ENCODE peak calls at places on chromosomes 6 and 20, in seven cellular contexts. C, D, F, Y, W, V and B are unnamed samples.

GRCh38 chr6:10205120-10205519 is 209.8 kb downstream of the TFAP2A start:
- DNase-seq in D (no peak), C (no peak), W (no peak), V (no peak), Y (no peak), F (no peak), B (no peak)

GRCh38 chr20:57393321-57394086 is 2.3 kb downstream of the RBM38 start:
- DNase-seq in Y (no peak), V (no peak), W (no peak), C (peak; percentile 79), D (peak; percentile 6), F (no peak), B (no peak)

GRCh38 chr6:34934516-34934915 is 45.5 kb downstream of the ANKS1A start:
- DNase-seq in D (no peak), V (peak; percentile 96), C (peak; percentile 91), W (peak; percentile 88), F (no peak), Y (no peak), B (no peak)

GRCh38 chr6:35083507-35083906 is 57.6 kb downstream of the TCP11 start:
- DNase-seq in D (peak; percentile 12), W (no peak), F (no peak), V (no peak), C (no peak), Y (no peak), B (no peak)

GRCh38 chr6:90413867-90414266 is 117.2 kb upstream of the BACH2 start:
- DNase-seq in F (peak; percentile 84), W (no peak), D (no peak), C (peak; percentile 28), V (no peak), Y (no peak), B (no peak)

GRCh38 chr20:48797275-48797825 is 30.4 kb downstream of the PREX1 start:
- DNase-seq in V (no peak), D (peak; percentile 49), F (peak; percentile 21), Y (no peak), C (no peak), W (peak; percentile 49), B (no peak)

GRCh38 chr6:154590770-154591169 is 80.3 kb upstream of the CNKSR3 start:
- DNase-seq in V (no peak), Y (no peak), W (no peak), F (no peak), C (no peak), D (no peak), B (no peak)

GRCh38 chr6:16511723-16512584 is 249.3 kb downstream of the ATXN1 start:
- DNase-seq in V (no peak), W (no peak), Y (no peak), F (no peak), C (no peak), D (no peak), B (no peak)

GRCh38 chr6:33277663-33278391 is 904 bp downstream of the B3GALT4 start:
- DNase-seq in Y (no peak), C (no peak), W (no peak), V (no peak), F (peak; percentile 29), D (no peak), B (no peak)

GRCh38 chr20:41696428-41696827 is 78.3 kb upstream of the CHD6 start:
- DNase-seq in V (peak; percentile 23), C (no peak), D (no peak), W (no peak), Y (no peak), F (no peak), B (no peak)

GRCh38 chr6:1820714-1821113 is 211.0 kb downstream of the FOXC1 start:
- DNase-seq in Y (no peak), V (no peak), W (no peak), F (no peak), C (no peak), D (no peak), B (no peak)

GRCh38 chr20:46709055-46709458 is 392 bp upstream of the SLC2A10 start:
- DNase-seq in C (no peak), D (no peak), Y (no peak), W (no peak), F (no peak), V (no peak), B (no peak)

GRCh38 chr20:46710149-46710913 is 882 bp downstream of the SLC2A10 start:
- DNase-seq in C (no peak), Y (no peak), V (no peak), D (no peak), W (no peak), F (no peak), B (no peak)

GRCh38 chr20:46709459-46710148 is at the start of gene SLC2A10:
- DNase-seq in W (peak; percentile 66), C (peak; percentile 54), Y (no peak), F (peak; percentile 77), D (no peak), V (peak; percentile 70), B (no peak)

GRCh38 chr20:46706242-46706641 is 3.2 kb upstream of the SLC2A10 start:
- DNase-seq in W (no peak), F (no peak), D (no peak), V (no peak), C (no peak), Y (no peak), B (no peak)

DNA sequence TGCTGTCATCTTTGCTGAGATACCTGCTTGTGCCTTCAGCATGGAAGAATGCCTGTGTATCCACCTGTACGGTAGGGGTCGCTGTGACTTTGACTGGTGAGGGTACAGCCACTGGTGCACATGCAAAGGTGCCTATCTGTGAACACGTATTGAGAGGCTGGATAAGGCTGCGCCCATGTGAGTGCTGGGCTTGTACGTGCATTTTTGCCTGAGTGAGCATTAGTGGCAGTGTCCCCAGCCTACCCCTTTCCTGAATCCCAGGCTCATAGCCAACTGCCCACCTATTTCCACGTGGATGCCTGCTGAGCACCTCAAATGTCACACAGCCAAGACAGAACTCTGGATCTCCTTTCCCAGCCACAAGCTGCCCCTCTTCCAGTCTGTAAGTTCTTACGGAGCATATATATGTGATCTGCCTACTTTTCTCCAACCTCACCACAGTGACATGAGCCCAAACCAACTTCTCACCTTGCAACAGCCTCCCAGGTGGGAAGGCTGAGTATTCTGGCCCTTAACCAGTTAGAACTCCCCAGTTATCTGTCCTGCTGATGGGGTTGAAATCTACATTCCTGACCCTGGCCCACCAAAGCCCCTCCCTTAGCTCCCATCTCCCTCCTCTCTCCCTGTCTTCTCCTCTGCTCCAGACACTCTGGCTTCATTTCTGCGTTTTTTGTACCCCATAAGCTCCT is 1.1 kb upstream of the SLC2A10 start:
- DNase-seq in D (no peak), F (peak; percentile 43), W (no peak), Y (no peak), C (no peak), V (no peak), B (no peak)
- H3K4me3 ChIP-seq in D (no peak overlapping the region), F (no peak overlapping the region), W (no peak overlapping the region), Y (no peak overlapping the region), C (no peak overlapping the region), V (no peak overlapping the region), B (no peak overlapping the region)

GRCh38 chr6:134288538-134289203 is 29.2 kb downstream of the SGK1 start:
- DNase-seq in C (no peak), V (peak; percentile 91), F (no peak), W (no peak), Y (no peak), D (no peak), B (peak; percentile 25)

GRCh38 chr6:134293659-134294161 is 24.2 kb downstream of the SGK1 start:
- DNase-seq in W (no peak), V (no peak), Y (no peak), C (no peak), D (no peak), F (no peak), B (no peak)

GRCh38 chr6:134291156-134291555 is 26.8 kb downstream of the SGK1 start:
- DNase-seq in W (no peak), Y (no peak), V (no peak), F (no peak), C (no peak), D (no peak), B (no peak)

GRCh38 chr6:134287863-134288537 is 29.9 kb downstream of the SGK1 start:
- DNase-seq in Y (no peak), W (no peak), D (no peak), F (no peak), C (no peak), V (peak; percentile 43), B (no peak)

DNA sequence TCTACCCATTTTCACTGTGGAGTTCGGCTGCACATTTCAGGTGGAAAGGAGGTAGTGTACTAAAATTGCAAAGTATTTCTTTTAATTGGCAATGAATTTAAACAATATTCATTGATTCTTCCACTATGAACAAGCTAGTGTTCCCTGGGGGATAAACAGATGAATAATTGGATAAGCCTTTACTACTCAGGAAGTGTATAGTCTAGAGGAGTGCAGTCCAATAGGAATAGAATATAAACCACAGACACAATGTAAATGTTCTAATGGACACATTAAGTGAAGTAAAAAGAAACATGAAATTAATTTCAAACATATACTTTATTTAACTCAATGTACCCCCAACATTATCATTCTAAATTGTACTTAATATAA is 28.7 kb downstream of the SGK1 start:
- DNase-seq in V (no peak), W (no peak), C (no peak), D (no peak), Y (no peak), F (no peak), B (no peak)
- H3K4me3 ChIP-seq in V (no peak overlapping the region), W (no peak overlapping the region), C (no peak overlapping the region), D (no peak overlapping the region), Y (no peak overlapping the region), F (no peak overlapping the region), B (no peak overlapping the region)

GRCh38 chr6:170514908-170515307 is 38.2 kb downstream of the PSMB1 start:
- DNase-seq in V (no peak), F (no peak), Y (no peak), C (no peak), D (no peak), W (no peak), B (no peak)

GRCh38 chr6:170505306-170505705 is 47.8 kb downstream of the PSMB1 start:
- DNase-seq in V (no peak), C (no peak), W (peak; percentile 27), D (no peak), F (no peak), Y (no peak), B (no peak)

GRCh38 chr6:170512249-170512648 is 40.9 kb downstream of the PSMB1 start:
- DNase-seq in V (no peak), D (no peak), F (no peak), C (no peak), Y (no peak), W (no peak), B (no peak)

GRCh38 chr6:170506446-170506845 is 46.7 kb downstream of the PSMB1 start:
- DNase-seq in Y (no peak), F (no peak), C (no peak), V (no peak), D (no peak), W (no peak), B (no peak)

DNA sequence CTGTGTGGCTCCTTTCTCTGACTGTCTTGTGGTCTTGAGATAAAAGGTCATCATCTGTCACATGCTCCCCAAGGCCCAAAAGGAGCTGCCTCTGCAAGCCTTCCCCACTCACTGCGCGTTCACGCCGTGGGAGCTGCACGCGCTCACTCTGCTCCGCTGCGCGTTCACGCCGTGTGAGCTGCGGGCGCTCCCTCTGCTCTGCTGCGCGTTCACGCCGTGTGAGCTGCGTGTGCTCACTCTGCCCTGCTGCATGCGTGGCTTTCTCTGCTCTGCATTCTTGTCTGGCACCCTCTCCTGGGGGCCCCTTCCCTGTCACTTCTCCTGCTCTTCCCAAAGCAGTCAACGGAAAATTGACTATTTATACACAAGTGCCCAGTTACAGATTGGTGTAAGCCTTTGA is 42.5 kb downstream of the PSMB1 start:
- DNase-seq in C (no peak), Y (no peak), F (no peak), V (no peak), D (no peak), W (no peak), B (no peak)
- H3K4me3 ChIP-seq in C (no peak overlapping the region), Y (no peak overlapping the region), F (no peak overlapping the region), V (no peak overlapping the region), D (no peak overlapping the region), W (no peak overlapping the region), B (no peak overlapping the region)

GRCh38 chr20:53622247-53623114 is 28.8 kb upstream of the ZNF217 start:
- DNase-seq in W (no peak), D (no peak), C (no peak), F (no peak), Y (no peak), V (no peak), B (no peak)
- H3K4me3 ChIP-seq in W (peak overlapping the region; percentile 67), D (no peak overlapping the region), C (peak overlapping the region; percentile 33), F (no peak overlapping the region), Y (no peak overlapping the region), V (no peak overlapping the region), B (no peak overlapping the region)